ENCODE peak calls at places on chromosomes 4 and X, in six cellular contexts. D is SK-N-SH, G is GM12878, Z is K562, M is HepG2, X is H1. S is an unnamed sample.

GRCh38 chr4:122003335-122003734 is 51.5 kb upstream of the TRPC3 start:
- DNase-seq in D (peak), G (peak), Z (peak), M (peak), X (peak), S (peak)

GRCh38 chrX:11881485-11882170 is 123.6 kb downstream of the MSL3 start:
- DNase-seq in D (no peak), G (no peak), Z (no peak), M (no peak), X (no peak), S (no peak)

GRCh38 chr4:104732766-104733165 is 238.1 kb upstream of the CXXC4 start:
- DNase-seq in D (no peak), G (no peak), Z (no peak), M (no peak), X (no peak), S (no peak)

GRCh38 chr4:150004481-150004880 is 73.8 kb upstream of the DCLK2 start:
- DNase-seq in D (no peak), G (no peak), Z (no peak), M (no peak), X (no peak), S (no peak)

GRCh38 chrX:10288400-10288799 is 131.6 kb downstream of the CLCN4 start:
- DNase-seq in D (no peak), G (no peak), Z (no peak), M (no peak), X (no peak), S (no peak)

GRCh38 chr4:40888916-40889315 is 139.2 kb downstream of the NSUN7 start:
- DNase-seq in D (no peak), G (no peak), Z (no peak), M (no peak), X (no peak), S (no peak)

GRCh38 chr4:186078977-186079697 is 10.2 kb downstream of the TLR3 start:
- DNase-seq in D (no peak), G (no peak), Z (no peak), M (no peak), X (no peak), S (no peak)

GRCh38 chr4:139901516-139902327 is 236.1 kb downstream of the MGST2 start:
- DNase-seq in D (peak), G (no peak), Z (no peak), M (no peak), X (no peak), S (no peak)

GRCh38 chr4:156293657-156294297 is 340.1 kb upstream of the CTSO start:
- DNase-seq in D (no peak), G (no peak), Z (no peak), M (no peak), X (no peak), S (no peak)

GRCh38 chr4:101074326-101074725 is 273.0 kb downstream of the PPP3CA start:
- DNase-seq in D (no peak), G (no peak), Z (no peak), M (no peak), X (no peak), S (no peak)
- TF ChIP-seq GABPA in D (no peak), G (no peak), Z (no peak), M (no peak), X (no peak), S (no peak)

GRCh38 chr4:152594981-152595916 is 59.4 kb upstream of the FBXW7 start:
- DNase-seq in D (no peak), G (peak), Z (no peak), M (no peak), X (no peak), S (no peak)
- TF ChIP-seq POLR2AphosphoS5 in D (no peak), G (no peak), Z (no peak), M (no peak), X (no peak), S (no peak)

GRCh38 chrX:102548231-102548630 is 31.7 kb upstream of the TMSB15A start:
- DNase-seq in D (no peak), G (no peak), Z (no peak), M (no peak), X (no peak), S (no peak)
- TF ChIP-seq GABPA in D (no peak), G (no peak), Z (no peak), M (no peak), X (no peak), S (no peak)

GRCh38 chrX:153333821-153334653 is at the start of gene ZNF275:
- DNase-seq in D (peak), G (no peak), Z (peak), M (peak), X (no peak), S (peak)
- TF ChIP-seq POLR2AphosphoS5 in D (no peak), G (peak), Z (peak), M (peak), X (no peak), S (peak)

DNA sequence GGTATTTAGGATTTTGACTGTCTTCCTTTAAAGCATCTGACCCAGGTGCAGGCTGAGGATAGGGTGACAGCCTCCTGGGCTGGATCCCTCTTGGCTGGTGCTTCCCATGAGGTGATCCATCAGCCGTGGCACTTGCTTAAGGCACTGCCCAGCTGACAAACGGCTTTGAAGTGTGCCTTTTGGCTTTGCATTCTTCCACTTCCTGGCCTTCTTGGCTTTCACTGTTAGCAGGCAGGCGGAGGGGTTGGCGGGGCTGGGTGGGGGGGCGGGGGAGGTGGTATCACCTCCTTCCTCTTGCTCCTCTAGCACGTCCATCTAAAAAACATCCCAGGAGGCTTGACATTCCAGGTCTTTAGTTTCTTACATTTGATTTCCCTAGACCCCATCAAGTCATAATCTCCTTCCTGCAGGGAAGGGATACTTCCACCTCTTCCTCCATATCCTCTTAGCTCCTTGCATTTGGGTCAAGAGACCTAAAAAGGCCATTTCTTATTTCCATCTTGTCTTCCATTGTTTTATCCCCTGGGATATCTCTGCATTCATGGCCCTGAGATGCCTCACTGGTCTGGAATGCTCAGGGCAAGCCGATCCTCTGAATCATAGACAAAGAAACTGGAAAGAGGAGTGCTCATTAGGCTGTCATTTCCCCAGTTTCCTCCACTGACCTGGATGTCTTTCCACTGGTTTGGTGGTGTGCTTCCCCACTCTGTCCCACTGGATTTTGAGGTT is 11.3 kb upstream of the APLN start:
- DNase-seq in D (no peak), G (no peak), Z (no peak), M (no peak), X (no peak), S (no peak)
- TF ChIP-seq GABPA in D (peak), G (no peak), Z (no peak), M (no peak), X (no peak), S (no peak)

GRCh38 chr4:53674891-53675290 is 83.6 kb upstream of the LNX1 start:
- DNase-seq in D (no peak), G (no peak), Z (no peak), M (no peak), X (no peak), S (no peak)

GRCh38 chr4:53676402-53676871 is 85.2 kb upstream of the LNX1 start:
- DNase-seq in D (no peak), G (no peak), Z (no peak), M (no peak), X (no peak), S (no peak)

GRCh38 chr4:53672873-53673272 is 81.6 kb upstream of the LNX1 start:
- DNase-seq in D (no peak), G (no peak), Z (no peak), M (no peak), X (no peak), S (no peak)

DNA sequence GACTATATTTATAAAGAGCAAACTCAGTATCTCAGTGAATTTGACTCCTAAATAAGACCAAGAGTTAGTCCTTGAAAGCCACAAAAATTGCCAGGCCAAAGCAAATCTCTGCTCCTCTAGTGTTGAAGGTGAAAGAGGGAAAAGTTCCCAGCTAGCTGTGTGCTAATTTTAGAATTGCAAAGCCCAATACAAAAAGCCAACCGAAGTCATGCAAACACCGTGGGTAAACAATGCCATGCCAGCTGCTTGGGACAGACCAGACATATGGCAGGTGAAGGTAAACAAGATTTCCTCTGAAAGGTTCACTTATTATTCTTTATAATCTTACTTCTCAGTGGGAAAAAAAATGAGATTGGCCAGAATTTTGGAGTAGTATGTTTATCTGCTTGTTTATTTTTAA is 80.5 kb upstream of the LNX1 start:
- DNase-seq in D (no peak), G (no peak), Z (no peak), M (no peak), X (no peak), S (no peak)
- TF ChIP-seq POLR2AphosphoS5 in D (no peak), G (no peak), Z (no peak), M (no peak), X (no peak), S (no peak)

DNA sequence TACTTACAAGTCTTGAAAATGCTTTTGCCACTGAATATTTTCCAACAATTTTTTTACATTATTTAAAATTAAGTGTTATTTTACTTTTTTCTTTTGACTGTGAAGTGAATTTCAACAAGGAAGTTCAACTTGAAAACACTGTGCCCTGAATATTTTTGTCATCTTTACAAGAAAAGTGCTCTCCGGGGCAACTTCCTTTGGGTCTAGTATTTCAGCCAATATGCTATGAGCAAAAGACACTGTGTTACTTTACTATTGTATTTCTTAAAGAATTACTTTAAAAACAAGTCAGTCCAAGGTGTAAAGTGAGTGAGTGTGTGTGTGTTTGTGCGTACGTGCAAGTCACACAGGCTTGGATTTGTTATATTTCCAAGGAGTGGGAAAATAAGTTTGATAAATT is 7.6 kb upstream of the USP53 start:
- DNase-seq in D (no peak), G (no peak), Z (no peak), M (no peak), X (no peak), S (no peak)
- TF ChIP-seq GABPA in D (no peak), G (no peak), Z (no peak), M (no peak), X (no peak), S (no peak)